ENCODE peak calls at places on chromosomes 12 and 14, in five cellular contexts. X, G, J, C and E are unnamed samples.
A peak's percentile ranks its signal among the peaks of the same experiment; 100 is the strongest.

GRCh38 chr12:53991077-53991460 is 6.1 kb downstream of the HOXC10 start:
- DNase-seq in G (no peak), J (no peak), X (no peak), C (no peak), E (peak; percentile 96)

GRCh38 chr12:121626853-121627623 is 708 bp downstream of the ORAI1 start:
- DNase-seq in G (peak; percentile 88), X (peak; percentile 57), C (peak; percentile 93), J (peak; percentile 68), E (peak; percentile 97)

GRCh38 chr12:108563135-108563803 is 873 bp downstream of the ISCU start:
- DNase-seq in G (peak; percentile 88), X (peak; percentile 84), J (peak; percentile 97), C (peak; percentile 94), E (peak; percentile 92)

GRCh38 chr12:104012331-104012730 is 37.7 kb downstream of the GLT8D2 start:
- DNase-seq in C (no peak), G (no peak), J (no peak), X (no peak), E (no peak)

GRCh38 chr14:33120966-33121365 is 182.3 kb downstream of the NPAS3 start:
- DNase-seq in J (no peak), G (no peak), C (no peak), X (no peak), E (no peak)

GRCh38 chr14:102690509-102691286 is 86.6 kb upstream of the TRAF3 start:
- DNase-seq in G (no peak), X (no peak), C (no peak), J (no peak), E (no peak)

GRCh38 chr12:18578191-18578590 is 159.6 kb downstream of the PLCZ1 start:
- DNase-seq in J (no peak), X (no peak), G (no peak), C (no peak), E (no peak)

GRCh38 chr12:15477761-15478160 is 155.5 kb downstream of the PTPRO start:
- DNase-seq in G (no peak), J (no peak), C (no peak), X (no peak), E (no peak)

GRCh38 chr12:124592481-124593160 is 25.2 kb upstream of the NCOR2 start:
- DNase-seq in G (no peak), C (no peak), J (no peak), X (no peak), E (peak; percentile 57)

GRCh38 chr14:50364792-50365191 is 31.9 kb downstream of the CDKL1 start:
- DNase-seq in J (no peak), G (no peak), X (no peak), C (no peak), E (no peak)

GRCh38 chr14:95700221-95700976 is 13.5 kb downstream of the TCL1A start:
- DNase-seq in X (no peak), J (no peak), G (no peak), C (no peak), E (no peak)

GRCh38 chr12:25123126-25123525 is 71.8 kb downstream of the DNAI7 start:
- DNase-seq in C (no peak), J (no peak), X (no peak), G (no peak), E (no peak)

GRCh38 chr12:52190860-52191729 is 719 bp downstream of the KRT80 start:
- DNase-seq in J (peak; percentile 82), G (no peak), X (no peak), C (no peak), E (peak; percentile 86)

GRCh38 chr14:53304726-53305381 is 151.7 kb upstream of the DDHD1 start:
- DNase-seq in X (peak; percentile 28), G (no peak), J (no peak), C (no peak), E (no peak)

GRCh38 chr14:23352506-23353432 is at the start of gene SLC22A17:
- DNase-seq in G (no peak), C (no peak), J (peak; percentile 60), X (peak; percentile 81), E (peak; percentile 98)

GRCh38 chr14:103284574-103285467 is 49.2 kb upstream of the EIF5 start:
- DNase-seq in J (no peak), X (no peak), C (no peak), G (no peak), E (peak; percentile 88)

GRCh38 chr12:129530517-129530916 is 373.3 kb downstream of the TMEM132D start:
- DNase-seq in C (no peak), X (no peak), J (no peak), G (no peak), E (no peak)

GRCh38 chr12:6285063-6285477 is 25.4 kb upstream of the PLEKHG6 start:
- DNase-seq in J (peak; percentile 95), G (no peak), X (peak; percentile 69), C (no peak), E (peak; percentile 92)

GRCh38 chr12:55970775-55971174 is 3.1 kb upstream of the RAB5B start:
- DNase-seq in J (no peak), G (no peak), X (no peak), C (no peak), E (peak; percentile 66)

GRCh38 chr14:52494444-52494843 is 57.9 kb downstream of the TXNDC16 start:
- DNase-seq in X (no peak), G (no peak), C (no peak), J (no peak), E (no peak)

GRCh38 chr12:94587266-94588241 is 62.8 kb downstream of the TMCC3 start:
- DNase-seq in C (no peak), G (no peak), X (peak; percentile 53), J (no peak), E (no peak)

DNA sequence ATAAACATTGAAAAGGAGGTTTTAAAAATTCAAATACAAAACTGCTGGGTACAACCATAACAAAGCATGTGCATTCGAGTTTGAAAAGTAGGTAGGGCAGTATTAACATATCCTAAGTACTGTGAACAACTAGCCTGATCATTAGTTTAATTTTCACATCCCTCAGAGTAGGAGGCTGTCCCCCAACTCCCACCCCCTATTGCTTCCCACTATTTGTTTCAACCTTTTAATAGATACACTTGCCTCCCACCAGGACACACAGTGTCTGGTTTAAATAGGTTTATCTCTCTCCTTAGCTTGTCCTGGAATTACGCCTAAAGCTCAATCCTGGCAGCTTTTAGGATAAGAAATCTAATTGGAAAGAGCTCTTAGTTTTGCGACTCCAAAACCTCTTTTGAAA is 2.1 kb downstream of the TAOK3 start:
- DNase-seq in X (no peak), C (no peak), G (no peak), J (no peak), E (no peak)
- H3K27ac ChIP-seq in X (no peak overlapping the region), C (peak overlapping the region; percentile 94), G (no peak overlapping the region), J (no peak overlapping the region), E (no peak overlapping the region)

GRCh38 chr12:68591716-68592437 is 18.8 kb upstream of the RAP1B start:
- DNase-seq in C (no peak), G (no peak), X (no peak), J (no peak), E (no peak)

DNA sequence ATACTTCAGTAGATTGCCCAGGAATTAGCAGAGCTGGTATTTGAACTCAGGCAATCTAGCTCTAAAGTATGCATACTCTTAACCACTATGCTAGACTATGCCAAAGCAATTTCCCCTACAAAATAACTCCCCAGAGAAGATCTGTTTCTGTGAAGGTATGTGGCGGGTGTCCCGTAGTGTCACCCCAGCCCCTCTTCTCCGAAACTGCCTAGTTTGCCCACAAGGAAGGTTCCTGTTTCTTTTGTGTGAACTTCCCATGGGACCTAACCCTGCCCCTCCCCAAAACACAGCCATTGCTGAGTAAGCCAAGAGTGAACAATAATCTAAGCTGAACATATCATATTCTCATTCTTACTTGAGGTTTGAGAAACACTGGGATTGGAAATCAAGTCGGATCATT is 15.5 kb upstream of the RAP1B start:
- DNase-seq in X (no peak), C (no peak), G (no peak), J (no peak), E (no peak)
- H3K4me1 ChIP-seq in X (no peaks in the 10 kb centered on the region), C (no peaks in the 10 kb centered on the region), G (no peaks in the 10 kb centered on the region), J (no peaks in the 10 kb centered on the region), E (no peaks in the 10 kb centered on the region)

DNA sequence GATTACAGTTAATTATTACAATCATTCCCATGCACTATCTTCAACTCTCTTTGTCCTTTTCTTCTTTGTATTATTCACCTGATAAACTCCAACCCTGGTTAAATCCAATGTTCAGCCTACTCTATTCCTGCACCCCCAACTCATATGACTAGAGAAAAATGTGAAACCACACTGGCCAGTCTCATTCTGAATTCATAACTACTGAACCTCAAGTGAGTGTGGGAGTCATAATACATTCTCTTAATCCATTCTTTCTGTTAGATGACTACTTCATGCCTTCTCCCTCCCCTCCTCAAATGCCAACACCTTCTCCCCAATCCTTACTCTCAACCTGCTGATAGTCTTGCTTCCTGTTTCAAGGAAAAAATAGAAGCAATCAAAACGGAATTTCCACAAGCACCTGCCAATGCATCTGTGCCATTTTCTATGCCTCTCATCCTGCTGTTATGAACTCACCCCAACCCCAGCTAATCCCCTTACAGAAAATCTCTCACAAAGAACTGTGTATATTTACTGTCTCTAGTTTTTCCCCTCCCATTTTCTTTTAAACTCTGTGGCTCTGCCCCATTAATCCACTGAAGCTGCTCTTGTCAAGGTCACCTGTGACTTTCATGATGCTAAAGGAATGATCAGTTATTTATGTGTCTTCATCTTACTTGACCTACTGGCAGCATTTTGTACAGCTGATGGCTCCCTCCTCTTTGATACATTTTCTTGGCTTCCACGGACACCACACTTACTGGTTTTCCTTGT is 22.5 kb upstream of the ITPR2 start:
- DNase-seq in J (no peak), G (no peak), X (no peak), C (peak; percentile 24), E (no peak)
- TF ChIP-seq CTCF in J (no peak), G (no peak), X (no peak), C (no peak), E (no peak)

GRCh38 chr14:93051600-93052546 is 63.9 kb downstream of the ITPK1 start:
- DNase-seq in G (no peak), C (no peak), X (no peak), J (no peak), E (peak; percentile 46)
- H3K27ac ChIP-seq in G (no peak overlapping the region), C (peak overlapping the region; percentile 80), X (no peak overlapping the region), J (no peak overlapping the region), E (no peak overlapping the region)

DNA sequence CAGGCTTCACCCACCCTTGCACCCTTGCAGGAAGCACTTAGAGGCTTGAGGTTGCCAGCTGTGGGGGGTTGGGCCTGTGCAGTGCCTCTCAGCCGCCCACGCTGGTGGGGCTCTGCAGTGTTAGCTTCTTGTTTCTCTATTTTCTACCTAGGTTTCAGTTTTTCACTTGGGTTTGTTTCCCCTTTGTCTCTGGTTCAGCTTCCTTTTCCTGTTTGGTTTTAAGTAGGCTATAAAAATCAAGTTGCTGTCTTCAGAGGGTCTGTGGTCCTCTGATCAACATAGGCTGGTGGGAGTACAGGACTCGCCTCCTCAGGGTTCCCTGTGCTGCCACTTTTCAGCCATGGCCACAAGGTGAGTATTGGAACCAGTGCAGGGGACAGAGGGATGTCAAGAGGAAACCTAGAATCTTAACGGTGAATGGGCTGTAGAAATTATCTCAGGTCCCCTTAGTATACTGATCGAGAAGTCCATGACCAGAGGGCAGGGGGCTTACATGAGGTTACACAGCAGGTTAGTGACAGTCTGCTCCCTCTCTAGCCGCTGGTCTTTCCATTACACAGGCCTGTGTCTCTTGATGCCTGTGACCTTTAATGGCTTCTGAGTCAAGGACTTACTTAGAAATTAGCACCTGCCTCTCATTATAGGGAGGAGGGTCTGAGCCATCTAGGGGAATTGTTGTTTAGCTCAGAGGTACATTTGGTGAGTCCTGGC is at the start of gene EVL:
- DNase-seq in G (no peak), J (no peak), X (peak; percentile 46), C (no peak), E (no peak)
- H3K4me1 ChIP-seq in G (peaks cover 41% of the 10 kb centered on the region), J (peaks cover 7% of the 10 kb centered on the region), X (peaks cover 29% of the 10 kb centered on the region), C (peaks cover 8% of the 10 kb centered on the region), E (peaks cover 6% of the 10 kb centered on the region)